ENCODE peak calls at places on chromosome 21, in five cellular contexts. C, O, H, Q and B are unnamed samples.

GRCh38 chr21:45393021-45393420 is 11.9 kb upstream of the COL18A1 start:
- DNase-seq in C (no peak), O (no peak), H (no peak), Q (no peak), B (no peak)

GRCh38 chr21:26177187-26177586 is 6.6 kb upstream of the APP start:
- DNase-seq in C (no peak), O (no peak), H (no peak), Q (no peak), B (no peak)

GRCh38 chr21:42039911-42040351 is 29.8 kb upstream of the ZBTB21 start:
- DNase-seq in C (no peak), O (no peak), H (peak), Q (no peak), B (no peak)

GRCh38 chr21:39788383-39788782 is 43.4 kb downstream of the IGSF5 start:
- DNase-seq in C (peak), O (peak), H (peak), Q (peak), B (peak)

GRCh38 chr21:33859373-33860102 is 56.1 kb downstream of the ATP5PO start:
- DNase-seq in C (no peak), O (no peak), H (no peak), Q (no peak), B (no peak)

GRCh38 chr21:22795644-22796043 is 1797.4 kb downstream of the NCAM2 start:
- DNase-seq in C (no peak), O (no peak), H (no peak), Q (no peak), B (no peak)

GRCh38 chr21:45421071-45421845 is 16.3 kb downstream of the COL18A1 start:
- DNase-seq in C (peak), O (no peak), H (no peak), Q (no peak), B (peak)

GRCh38 chr21:38503588-38503987 is 5.3 kb upstream of the ERG start:
- DNase-seq in C (no peak), O (no peak), H (peak), Q (no peak), B (peak)

GRCh38 chr21:34962586-34963222 is 86.4 kb downstream of the RUNX1 start:
- DNase-seq in C (no peak), O (no peak), H (no peak), Q (no peak), B (no peak)

GRCh38 chr21:44514746-44515358 is 25.1 kb downstream of the KRTAP10-1 start:
- DNase-seq in C (no peak), O (peak), H (no peak), Q (no peak), B (no peak)

GRCh38 chr21:40291560-40291959 is 424.3 kb downstream of the PCP4 start:
- DNase-seq in C (no peak), O (no peak), H (no peak), Q (no peak), B (no peak)

GRCh38 chr21:26818911-26819310 is 26.3 kb downstream of the ADAMTS1 start:
- DNase-seq in C (no peak), O (no peak), H (no peak), Q (no peak), B (no peak)

GRCh38 chr21:16535100-16535418 is 805.3 kb downstream of the USP25 start:
- DNase-seq in C (peak), O (no peak), H (peak), Q (no peak), B (peak)

DNA sequence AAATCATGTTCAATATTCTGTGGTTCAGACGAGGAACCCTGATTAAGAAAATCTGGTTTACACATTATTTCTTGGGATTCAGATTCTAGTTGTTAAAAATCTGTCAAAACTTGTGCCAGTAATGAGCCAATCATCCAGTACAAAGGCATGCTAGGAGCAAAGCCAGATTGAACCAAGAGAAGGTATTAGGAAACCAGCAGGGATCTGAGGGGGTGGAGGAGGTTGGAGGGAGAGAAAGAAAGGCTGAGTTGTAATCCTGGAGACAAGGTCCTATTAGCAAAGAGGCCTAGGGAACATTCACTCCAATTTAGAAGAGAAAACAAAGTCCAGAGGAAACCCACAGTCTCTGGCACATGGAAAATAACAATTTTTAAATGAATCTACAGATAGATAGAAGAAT is 352.9 kb downstream of the LTN1 start:
- DNase-seq in C (no peak), O (no peak), H (no peak), Q (no peak), B (no peak)
- TF ChIP-seq SMC3 in C (no peak), O (no peak), H (no peak), Q (no peak), B (no peak)

GRCh38 chr21:43368685-43369084 is 58.2 kb downstream of the SIK1 start:
- DNase-seq in C (no peak), O (no peak), H (no peak), Q (no peak), B (no peak)

GRCh38 chr21:43365611-43366426 is 61.1 kb downstream of the SIK1 start:
- DNase-seq in C (no peak), O (no peak), H (no peak), Q (no peak), B (no peak)

GRCh38 chr21:43366656-43367055 is 60.3 kb downstream of the SIK1 start:
- DNase-seq in C (no peak), O (no peak), H (no peak), Q (no peak), B (no peak)

GRCh38 chr21:43367859-43368258 is 59.1 kb downstream of the SIK1 start:
- DNase-seq in C (no peak), O (no peak), H (no peak), Q (no peak), B (no peak)

DNA sequence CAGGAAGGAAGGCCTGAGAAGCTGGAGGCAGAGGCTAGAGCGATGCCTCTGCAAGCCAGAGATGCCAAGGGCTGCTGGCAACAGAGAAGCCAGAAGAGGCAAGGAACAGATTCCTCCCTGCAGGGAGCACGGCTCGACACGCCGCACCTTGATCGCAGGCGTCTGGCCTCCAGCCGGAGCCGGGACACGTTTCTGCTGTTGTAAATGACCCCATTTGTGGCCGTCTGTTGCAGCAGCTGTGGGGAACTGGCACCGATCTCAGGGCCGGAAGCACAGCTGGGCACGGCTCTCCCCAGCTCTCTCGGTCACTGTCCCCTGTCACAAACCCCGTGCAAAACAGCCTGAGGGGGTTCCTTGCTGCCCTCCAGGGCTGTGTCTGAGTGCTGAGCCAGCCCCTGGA is 59.6 kb downstream of the SIK1 start:
- DNase-seq in C (no peak), O (no peak), H (no peak), Q (no peak), B (peak)
- TF ChIP-seq SMC3 in C (no peak), O (no peak), H (no peak), Q (no peak), B (no peak)

DNA sequence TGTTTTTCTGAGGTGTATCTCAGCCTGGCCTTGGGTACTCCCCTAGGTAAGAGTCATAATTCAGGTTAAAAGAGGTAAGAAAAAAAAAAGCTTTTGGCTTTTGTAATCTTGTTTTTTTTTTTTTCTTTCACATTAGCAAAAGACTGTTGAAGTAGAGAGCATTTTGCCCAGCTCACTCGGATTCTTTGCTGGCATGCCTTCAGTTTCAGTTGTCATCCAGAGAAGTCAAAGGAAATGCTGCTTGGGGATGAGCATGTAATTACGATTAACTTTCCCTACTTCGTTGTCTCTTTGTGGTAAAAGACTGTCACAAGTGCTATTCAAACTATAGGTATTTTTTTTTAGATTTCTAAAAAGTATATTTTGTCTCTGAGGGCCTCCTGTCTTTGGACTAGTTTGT is 6.3 kb downstream of the BACH1 start:
- DNase-seq in C (no peak), O (no peak), H (no peak), Q (no peak), B (no peak)
- TF ChIP-seq SMC3 in C (no peak), O (no peak), H (no peak), Q (no peak), B (no peak)

GRCh38 chr21:43267391-43268085 is 98.7 kb downstream of the CRYAA start:
- DNase-seq in C (no peak), O (no peak), H (no peak), Q (no peak), B (no peak)
- TF ChIP-seq SMC3 in C (no peak), O (no peak), H (no peak), Q (no peak), B (no peak)

GRCh38 chr21:35995522-35996088 is 64.7 kb downstream of the SETD4 start:
- DNase-seq in C (no peak), O (peak), H (no peak), Q (no peak), B (no peak)

GRCh38 chr21:35993875-35994490 is 66.3 kb downstream of the SETD4 start:
- DNase-seq in C (no peak), O (no peak), H (no peak), Q (no peak), B (no peak)

GRCh38 chr21:35991131-35991530 is 69.2 kb downstream of the SETD4 start:
- DNase-seq in C (no peak), O (peak), H (no peak), Q (no peak), B (no peak)

GRCh38 chr21:35994605-35995004 is 65.7 kb downstream of the SETD4 start:
- DNase-seq in C (no peak), O (no peak), H (no peak), Q (peak), B (no peak)

GRCh38 chr21:35996217-35996616 is 64.1 kb downstream of the SETD4 start:
- DNase-seq in C (no peak), O (no peak), H (no peak), Q (no peak), B (no peak)
- TF ChIP-seq SMC3 in C (no peak), O (no peak), H (no peak), Q (no peak), B (no peak)

GRCh38 chr21:31316488-31317169 is 27.4 kb downstream of the TIAM1 start:
- DNase-seq in C (no peak), O (no peak), H (peak), Q (no peak), B (no peak)

GRCh38 chr21:31305888-31306287 is 38.2 kb downstream of the TIAM1 start:
- DNase-seq in C (no peak), O (no peak), H (no peak), Q (no peak), B (no peak)

GRCh38 chr21:31308584-31308983 is 35.5 kb downstream of the TIAM1 start:
- DNase-seq in C (no peak), O (no peak), H (no peak), Q (no peak), B (no peak)

GRCh38 chr21:31316072-31316471 is 28.0 kb downstream of the TIAM1 start:
- DNase-seq in C (no peak), O (no peak), H (no peak), Q (no peak), B (no peak)

GRCh38 chr21:31310750-31311149 is 33.3 kb downstream of the TIAM1 start:
- DNase-seq in C (no peak), O (no peak), H (peak), Q (no peak), B (no peak)
- TF ChIP-seq SMC3 in C (no peak), O (no peak), H (no peak), Q (no peak), B (no peak)

DNA sequence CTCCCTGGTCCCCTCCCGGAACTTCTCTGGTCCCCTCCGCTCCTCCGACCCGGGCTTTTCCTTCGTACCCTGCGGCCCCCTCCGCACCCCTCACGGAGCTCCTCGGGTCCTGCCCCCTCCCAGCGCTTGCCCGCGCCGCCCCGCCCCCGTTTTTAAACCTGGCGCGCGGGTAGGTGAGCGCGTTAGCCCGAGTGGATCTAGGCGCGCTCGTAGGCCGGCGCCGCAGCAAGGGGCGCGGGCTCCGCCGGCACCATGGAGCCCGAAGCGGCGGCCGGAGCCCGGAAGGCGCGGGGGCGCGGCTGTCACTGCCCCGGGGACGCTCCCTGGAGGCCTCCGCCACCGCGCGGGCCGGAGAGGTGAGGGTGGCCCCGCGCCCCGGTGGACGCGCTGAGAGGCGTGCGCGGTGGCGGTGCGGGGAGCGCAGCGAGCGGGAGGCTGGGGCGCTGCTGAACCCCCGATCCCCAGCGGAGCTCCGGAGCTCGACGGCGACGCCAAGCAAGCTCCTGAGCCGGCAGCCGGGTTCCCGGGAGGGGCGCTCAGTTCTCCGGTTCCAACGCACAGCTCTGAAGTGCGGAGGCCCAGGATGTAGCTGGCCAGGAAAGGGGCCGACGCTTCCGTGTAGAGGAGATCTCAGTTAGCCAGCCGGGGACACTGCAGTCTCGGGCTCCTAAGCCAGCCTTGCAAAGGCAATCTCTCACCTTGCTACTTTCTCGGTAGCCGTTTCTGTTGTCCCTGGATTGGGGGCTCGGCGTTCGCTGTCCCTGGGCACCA is at the start of gene RIPPLY3:
- DNase-seq in C (peak), O (no peak), H (no peak), Q (no peak), B (peak)
- TF ChIP-seq SMC3 in C (no peak), O (no peak), H (no peak), Q (no peak), B (no peak)

GRCh38 chr21:46661627-46662366 is 26.3 kb downstream of the PRMT2 start:
- DNase-seq in C (no peak), O (no peak), H (no peak), Q (no peak), B (peak)

GRCh38 chr21:46662765-46663500 is 27.5 kb downstream of the PRMT2 start:
- DNase-seq in C (no peak), O (no peak), H (no peak), Q (no peak), B (no peak)

GRCh38 chr21:46662367-46662654 is 26.8 kb downstream of the PRMT2 start:
- DNase-seq in C (no peak), O (no peak), H (no peak), Q (no peak), B (peak)

GRCh38 chr21:46660505-46660904 is 25.0 kb downstream of the PRMT2 start:
- DNase-seq in C (no peak), O (no peak), H (no peak), Q (no peak), B (no peak)

DNA sequence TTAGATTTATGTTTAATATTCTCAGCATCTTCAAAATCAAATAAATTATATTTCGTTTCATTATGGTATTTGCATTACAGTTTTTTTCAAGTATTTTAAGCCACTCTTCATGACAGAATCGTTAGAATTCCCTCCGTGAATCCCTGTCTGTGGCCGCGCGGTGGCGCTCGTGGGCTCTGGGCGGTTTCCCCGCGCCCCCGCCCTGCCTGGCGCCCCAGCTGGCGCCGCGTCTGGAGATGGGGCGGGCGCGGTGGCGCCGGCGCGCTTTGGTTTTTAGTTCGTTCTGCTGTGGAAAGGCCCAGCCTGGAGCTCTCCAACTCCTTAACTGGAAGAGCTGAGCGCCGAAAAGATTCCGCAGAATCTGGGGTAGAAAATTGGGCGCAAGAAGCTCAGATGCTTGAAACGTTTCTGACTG is 25.7 kb downstream of the PRMT2 start:
- DNase-seq in C (no peak), O (no peak), H (peak), Q (no peak), B (peak)
- TF ChIP-seq SMC3 in C (no peak), O (no peak), H (peak), Q (no peak), B (peak)